ENCODE peak calls at places on chromosome 18, in nine cellular contexts. D is cardiac muscle cell, R is natural killer cell, J is transverse colon, C is NB4, S is colonic mucosa, Y is GM06990, M is WERI-Rb-1, B is astrocyte of the spinal cord. I is an unnamed sample.

GRCh38 chr18:61496374-61496773 is 163.1 kb downstream of the CDH20 start:
- DNase-seq in D (no peak), R (no peak), J (no peak), C (no peak), S (no peak), Y (no peak), M (no peak), B (no peak), I (no peak)

GRCh38 chr18:46510386-46510785 is 146.6 kb downstream of the LOXHD1 start:
- DNase-seq in D (no peak), R (no peak), J (no peak), C (no peak), S (no peak), Y (no peak), M (no peak), B (no peak), I (no peak)

GRCh38 chr18:5195656-5196055 is 1.4 kb downstream of the AKAIN1 start:
- DNase-seq in D (no peak), R (no peak), J (no peak), C (no peak), S (no peak), Y (no peak), M (no peak), B (no peak), I (no peak)

GRCh38 chr18:74525741-74526140 is 8.6 kb upstream of the CNDP1 start:
- DNase-seq in D (no peak), R (no peak), J (peak), C (no peak), S (peak), Y (no peak), M (no peak), B (no peak), I (no peak)

GRCh38 chr18:10928971-10929373 is 220.4 kb downstream of the PIEZO2 start:
- DNase-seq in D (no peak), R (no peak), J (no peak), C (no peak), S (no peak), Y (peak), M (no peak), B (peak), I (no peak)

GRCh38 chr18:76465630-76466409 is 29.2 kb downstream of the ZNF516 start:
- DNase-seq in D (no peak), R (no peak), J (no peak), C (peak), S (no peak), Y (no peak), M (no peak), B (no peak), I (no peak)

GRCh38 chr18:27585602-27586173 is 400.6 kb upstream of the CHST9 start:
- DNase-seq in D (no peak), R (no peak), J (peak), C (no peak), S (peak), Y (no peak), M (no peak), B (no peak), I (no peak)

GRCh38 chr18:32470136-32470712 is 458 bp downstream of the GAREM1 start:
- DNase-seq in D (peak), R (no peak), J (peak), C (peak), S (peak), Y (peak), M (peak), B (no peak), I (peak)

GRCh38 chr18:35118641-35119040 is 77.4 kb downstream of the MAPRE2 start:
- DNase-seq in D (no peak), R (no peak), J (no peak), C (no peak), S (no peak), Y (no peak), M (no peak), B (no peak), I (no peak)

GRCh38 chr18:500230-500555 is 308 bp downstream of the COLEC12 start:
- DNase-seq in D (peak), R (no peak), J (no peak), C (no peak), S (no peak), Y (no peak), M (no peak), B (peak), I (no peak)

GRCh38 chr18:68915066-68915465 is 117.2 kb downstream of the CCDC102B start:
- DNase-seq in D (no peak), R (no peak), J (no peak), C (no peak), S (no peak), Y (no peak), M (no peak), B (no peak), I (no peak)

GRCh38 chr18:9137168-9138066 is 836 bp downstream of the ANKRD12 start:
- DNase-seq in D (peak), R (peak), J (peak), C (peak), S (peak), Y (peak), M (peak), B (peak), I (peak)

GRCh38 chr18:11955299-11956029 is 25.8 kb upstream of the IMPA2 start:
- DNase-seq in D (no peak), R (no peak), J (peak), C (peak), S (no peak), Y (no peak), M (no peak), B (peak), I (no peak)

GRCh38 chr18:57657566-57657965 is 35.9 kb upstream of the NARS1 start:
- DNase-seq in D (no peak), R (no peak), J (no peak), C (no peak), S (no peak), Y (no peak), M (no peak), B (no peak), I (no peak)
- TF ChIP-seq CTCF in D (no peak), R (no peak), J (no peak), C (no peak), S (no peak), Y (no peak), M (no peak), B (no peak), I (no peak)

GRCh38 chr18:64097497-64097896 is 51.4 kb downstream of the LINC00305 start:
- DNase-seq in D (no peak), R (no peak), J (no peak), C (no peak), S (no peak), Y (no peak), M (no peak), B (peak), I (no peak)
- TF ChIP-seq CTCF in D (peak), R (no peak), J (no peak), C (no peak), S (no peak), Y (no peak), M (no peak), B (peak), I (peak)

DNA sequence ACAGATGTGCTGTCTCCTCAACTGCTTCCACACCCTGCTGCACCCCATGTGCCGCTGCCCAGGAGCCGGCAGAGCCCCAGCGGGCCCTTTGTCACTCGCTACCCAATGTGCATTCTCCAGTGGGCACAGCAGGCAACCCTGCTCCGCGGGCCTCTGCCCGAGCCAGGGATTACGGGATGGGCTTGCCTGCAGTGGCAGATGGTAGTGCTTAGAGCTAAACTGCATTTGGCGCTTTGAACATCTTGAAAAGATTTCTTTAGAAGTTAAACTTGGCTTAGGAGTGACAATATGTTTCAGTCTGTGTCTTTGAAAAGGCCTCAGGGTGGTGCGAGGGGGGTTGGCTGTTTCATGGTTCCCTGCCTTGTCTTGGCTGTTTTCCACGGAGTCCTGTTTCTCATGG is 84.0 kb upstream of the BOD1L2 start:
- DNase-seq in D (no peak), R (no peak), J (no peak), C (no peak), S (no peak), Y (no peak), M (peak), B (no peak), I (no peak)
- TF ChIP-seq CTCF in D (no peak), R (no peak), J (no peak), C (no peak), S (no peak), Y (no peak), M (no peak), B (no peak), I (no peak)

GRCh38 chr18:7592305-7593071 is 25.4 kb downstream of the PTPRM start:
- DNase-seq in D (peak), R (no peak), J (no peak), C (no peak), S (no peak), Y (no peak), M (peak), B (no peak), I (no peak)
- TF ChIP-seq CTCF in D (no peak), R (no peak), J (no peak), C (no peak), S (no peak), Y (no peak), M (peak), B (no peak), I (peak)